ENCODE peak calls at places on chromosomes 4 and X, in eight cellular contexts. G is CD8-positive, alpha-beta T cell; M is colonic mucosa; V is Peyer's patch; L is heart left ventricle; K is fibroblast of lung; Q is neural progenitor cell; Y is Caco-2. I is an unnamed sample.

GRCh38 chr4:74659576-74660411 is 134.5 kb downstream of the BTC start:
- DNase-seq in G (no peak), M (peak; percentile 59), V (peak; percentile 55), L (no peak), K (peak; percentile 99), Q (no peak), Y (peak; percentile 72), I (peak; percentile 100)

GRCh38 chr4:37002625-37003024 is 241.9 kb upstream of the NWD2 start:
- DNase-seq in G (no peak), M (no peak), V (no peak), L (no peak), K (no peak), Q (no peak), Y (no peak), I (no peak)

GRCh38 chr4:5821665-5822358 is 71.1 kb downstream of the CRMP1 start:
- DNase-seq in G (no peak), M (no peak), V (no peak), L (no peak), K (no peak), Q (peak; percentile 54), Y (no peak), I (no peak)

GRCh38 chr4:81631958-81632439 is 160.3 kb upstream of the RASGEF1B start:
- DNase-seq in G (no peak), M (no peak), V (no peak), L (no peak), K (peak; percentile 84), Q (no peak), Y (peak; percentile 45), I (peak; percentile 68)

GRCh38 chrX:106894978-106895452 is 8.1 kb downstream of the RIPPLY1 start:
- DNase-seq in G (no peak), M (no peak), V (no peak), L (peak; percentile 18), K (peak; percentile 76), Q (no peak), Y (no peak), I (peak; percentile 74)

GRCh38 chrX:120813982-120814381 is 61.7 kb downstream of the CT47B1 start:
- DNase-seq in G (no peak), M (no peak), V (no peak), L (no peak), K (no peak), Q (peak; percentile 51), Y (no peak), I (no peak)

GRCh38 chr4:69977582-69977981 is 12.1 kb upstream of the CSN2 start:
- DNase-seq in G (no peak), M (no peak), V (no peak), L (no peak), K (peak; percentile 11), Q (no peak), Y (no peak), I (peak; percentile 23)

GRCh38 chr4:17189322-17189721 is 290.9 kb upstream of the LDB2 start:
- DNase-seq in G (no peak), M (peak; percentile 19), V (no peak), L (no peak), K (peak; percentile 84), Q (no peak), Y (no peak), I (peak; percentile 75)

GRCh38 chr4:81355136-81355535 is 116.6 kb downstream of the RASGEF1B start:
- DNase-seq in G (no peak), M (no peak), V (no peak), L (no peak), K (no peak), Q (peak; percentile 33), Y (no peak), I (no peak)

GRCh38 chrX:140661657-140662056 is 47.9 kb upstream of the LINC00632 start:
- DNase-seq in G (no peak), M (no peak), V (no peak), L (no peak), K (no peak), Q (no peak), Y (no peak), I (no peak)

GRCh38 chrX:666762-667161 is 36.2 kb downstream of the SHOX start:
- DNase-seq in G (no peak), M (no peak), V (no peak), L (no peak), K (no peak), Q (no peak), Y (no peak), I (no peak)

GRCh38 chr4:161466321-161466720 is 697.5 kb downstream of the FSTL5 start:
- DNase-seq in G (no peak), M (no peak), V (no peak), L (no peak), K (no peak), Q (no peak), Y (no peak), I (no peak)

GRCh38 chr4:170750519-170750918 is 660.8 kb upstream of the AADAT start:
- DNase-seq in G (no peak), M (no peak), V (no peak), L (no peak), K (no peak), Q (no peak), Y (no peak), I (no peak)

GRCh38 chr4:120327276-120327675 is 260.6 kb upstream of the MAD2L1 start:
- DNase-seq in G (no peak), M (no peak), V (no peak), L (no peak), K (no peak), Q (peak; percentile 45), Y (no peak), I (no peak)

GRCh38 chr4:11704136-11704535 is 275.4 kb upstream of the HS3ST1 start:
- DNase-seq in G (no peak), M (no peak), V (no peak), L (no peak), K (peak; percentile 48), Q (no peak), Y (no peak), I (no peak)

GRCh38 chr4:100525689-100526088 is 7.9 kb upstream of the EMCN start:
- DNase-seq in G (no peak), M (no peak), V (no peak), L (peak; percentile 25), K (no peak), Q (no peak), Y (no peak), I (peak; percentile 70)

GRCh38 chr4:26048378-26048882 is 134.4 kb downstream of the SMIM20 start:
- DNase-seq in G (no peak), M (peak; percentile 40), V (peak; percentile 55), L (peak; percentile 32), K (peak; percentile 92), Q (no peak), Y (no peak), I (peak; percentile 93)

GRCh38 chr4:145939856-145940255 is 1.2 kb upstream of the ZNF827 start:
- DNase-seq in G (no peak), M (no peak), V (no peak), L (no peak), K (peak; percentile 78), Q (no peak), Y (no peak), I (peak; percentile 45)
- H3K4me3 ChIP-seq in G (no peak overlapping the region), M (no peak overlapping the region), V (no peak overlapping the region), L (no peak overlapping the region), K (no peak overlapping the region), Q (no peak overlapping the region), Y (no peak overlapping the region), I (no peak overlapping the region)

GRCh38 chr4:72571337-72571736 is 2.3 kb upstream of the ADAMTS3 start:
- DNase-seq in G (no peak), M (no peak), V (no peak), L (no peak), K (no peak), Q (no peak), Y (no peak), I (no peak)

GRCh38 chr4:72567821-72568620 is 1.0 kb downstream of the ADAMTS3 start:
- DNase-seq in G (no peak), M (peak; percentile 30), V (peak; percentile 50), L (peak; percentile 39), K (peak; percentile 93), Q (peak; percentile 87), Y (no peak), I (peak; percentile 89)

GRCh38 chr4:72567036-72567435 is 2.0 kb downstream of the ADAMTS3 start:
- DNase-seq in G (no peak), M (no peak), V (no peak), L (no peak), K (no peak), Q (no peak), Y (no peak), I (no peak)

GRCh38 chr4:72569719-72570235 is 756 bp upstream of the ADAMTS3 start:
- DNase-seq in G (no peak), M (no peak), V (no peak), L (no peak), K (peak; percentile 20), Q (no peak), Y (no peak), I (peak; percentile 46)

GRCh38 chr4:72568959-72569718 is at the start of gene ADAMTS3:
- DNase-seq in G (no peak), M (peak; percentile 28), V (peak; percentile 48), L (peak; percentile 55), K (peak; percentile 80), Q (peak; percentile 93), Y (no peak), I (peak; percentile 67)
- TF ChIP-seq CTCF in G (no peak), M (no peak), V (no peak), L (no peak), K (no peak), Q (no peak), Y (no peak), I (no peak)

GRCh38 chr4:8682296-8682695 is 89.7 kb downstream of the CPZ start:
- DNase-seq in G (no peak), M (no peak), V (no peak), L (no peak), K (no peak), Q (no peak), Y (no peak), I (no peak)

GRCh38 chr4:8681391-8681790 is 88.8 kb downstream of the CPZ start:
- DNase-seq in G (no peak), M (no peak), V (no peak), L (no peak), K (no peak), Q (no peak), Y (no peak), I (no peak)

GRCh38 chr4:8683462-8683861 is 90.9 kb downstream of the CPZ start:
- DNase-seq in G (no peak), M (no peak), V (no peak), L (no peak), K (no peak), Q (no peak), Y (no peak), I (no peak)

GRCh38 chr4:8685831-8686230 is 93.3 kb downstream of the CPZ start:
- DNase-seq in G (no peak), M (no peak), V (no peak), L (no peak), K (no peak), Q (no peak), Y (no peak), I (no peak)

GRCh38 chr4:8682725-8683124 is 90.2 kb downstream of the CPZ start:
- DNase-seq in G (no peak), M (no peak), V (no peak), L (no peak), K (no peak), Q (no peak), Y (no peak), I (no peak)
- H3K4me3 ChIP-seq in G (no peak overlapping the region), M (no peak overlapping the region), V (no peak overlapping the region), L (no peak overlapping the region), K (no peak overlapping the region), Q (no peak overlapping the region), Y (no peak overlapping the region), I (no peak overlapping the region)

GRCh38 chr4:41883988-41884737 is 51.1 kb upstream of the TMEM33 start:
- DNase-seq in G (no peak), M (no peak), V (no peak), L (no peak), K (no peak), Q (no peak), Y (no peak), I (no peak)
- TF ChIP-seq CTCF in G (no peak), M (no peak), V (no peak), L (no peak), K (no peak), Q (peak; percentile 16), Y (peak; percentile 3), I (no peak)

GRCh38 chr4:173051697-173052096 is 116.9 kb upstream of the GALNT7 start:
- DNase-seq in G (no peak), M (no peak), V (no peak), L (no peak), K (peak; percentile 29), Q (no peak), Y (no peak), I (peak; percentile 42)
- H3K4me3 ChIP-seq in G (no peak overlapping the region), M (no peak overlapping the region), V (no peak overlapping the region), L (peak overlapping the region; percentile 27), K (no peak overlapping the region), Q (no peak overlapping the region), Y (no peak overlapping the region), I (peak overlapping the region; percentile 42)